ENCODE peak calls at places on chromosome X, in nine cellular contexts. I is choroid plexus epithelial cell; Q is cardiac muscle cell; E is stimulated activated CD8-positive, alpha-beta memory T cell treated with anti-CD3 and anti-CD28 coated beads, Interleukin-2, amount 100 ng/mL, for 1 hour; M is activated naive CD8-positive, alpha-beta T cell treated with anti-CD3 and anti-CD28 coated beads for 36 hours; N is RWPE1; S is stimulated activated CD4-positive, alpha-beta T cell treated with anti-CD3 and anti-CD28 coated beads, Interleukin-2, amount 100 ng/mL, for 24 hours; Y is effector CD8-positive, alpha-beta T cell; J is COR-L47. A is an unnamed sample.

GRCh38 chrX:100743009-100743615 is 11.2 kb upstream of the SYTL4 start:
- DNase-seq in I (peak), Q (peak), E (no peak), M (no peak), N (no peak), S (no peak), Y (no peak), J (no peak), A (no peak)

GRCh38 chrX:12997898-12998687 is 23.2 kb downstream of the TMSB4X start:
- DNase-seq in I (no peak), Q (no peak), E (no peak), M (no peak), N (no peak), S (no peak), Y (no peak), J (no peak), A (peak)

GRCh38 chrX:3244203-3244743 is 102.2 kb downstream of the MXRA5 start:
- DNase-seq in I (peak), Q (peak), E (no peak), M (no peak), N (peak), S (no peak), Y (no peak), J (no peak), A (no peak)

GRCh38 chrX:3520987-3521875 is 174.8 kb upstream of the MXRA5 start:
- DNase-seq in I (peak), Q (peak), E (no peak), M (no peak), N (no peak), S (no peak), Y (no peak), J (no peak), A (no peak)

GRCh38 chrX:139202742-139203410 is 327.7 kb upstream of the F9 start:
- DNase-seq in I (no peak), Q (no peak), E (no peak), M (no peak), N (no peak), S (no peak), Y (no peak), J (no peak), A (no peak)

GRCh38 chrX:109841869-109842579 is 109.0 kb upstream of the ACSL4 start:
- DNase-seq in I (peak), Q (peak), E (no peak), M (no peak), N (no peak), S (no peak), Y (no peak), J (no peak), A (no peak)

GRCh38 chrX:38000706-38001105 is 5.6 kb upstream of the SYTL5 start:
- DNase-seq in I (no peak), Q (no peak), E (no peak), M (no peak), N (no peak), S (no peak), Y (no peak), J (no peak), A (no peak)

GRCh38 chrX:73876897-73877296 is 313.9 kb downstream of the CHIC1 start:
- DNase-seq in I (no peak), Q (no peak), E (no peak), M (no peak), N (peak), S (no peak), Y (no peak), J (no peak), A (no peak)

GRCh38 chrX:54807524-54808108 is at the start of gene MAGED2:
- DNase-seq in I (peak), Q (peak), E (peak), M (peak), N (no peak), S (peak), Y (peak), J (no peak), A (peak)

GRCh38 chrX:125532411-125533089 is 212.9 kb downstream of the TEX13C start:
- DNase-seq in I (no peak), Q (no peak), E (no peak), M (no peak), N (no peak), S (no peak), Y (no peak), J (no peak), A (no peak)

GRCh38 chrX:151694661-151695582 is at the start of gene PRRG3:
- DNase-seq in I (no peak), Q (no peak), E (no peak), M (no peak), N (no peak), S (no peak), Y (no peak), J (no peak), A (no peak)

GRCh38 chrX:17967888-17968287 is 106.8 kb upstream of the RAI2 start:
- DNase-seq in I (no peak), Q (no peak), E (no peak), M (no peak), N (no peak), S (no peak), Y (no peak), J (peak), A (peak)

GRCh38 chrX:133652185-133652584 is 236.9 kb upstream of the GPC4 start:
- DNase-seq in I (no peak), Q (no peak), E (no peak), M (no peak), N (no peak), S (no peak), Y (no peak), J (no peak), A (no peak)

GRCh38 chrX:31063114-31063513 is 8.7 kb downstream of the FTHL17 start:
- DNase-seq in I (no peak), Q (no peak), E (no peak), M (no peak), N (no peak), S (no peak), Y (no peak), J (no peak), A (no peak)

A was measured in NCI-H146.